ENCODE peak calls at places on chromosomes 7 and 10, in four cellular contexts. One of them, this sample, is unnamed. For H3K79me2, the result is how much of the 10 kb centered on the place peaks cover.

GRCh38 chr10:102342958-102343357 is 52.5 kb upstream of the NFKB2 start:
- DNase-seq in mesendoderm: peak
- DNase-seq in Karpas-422: no peak
- DNase-seq in keratinocyte: peak
- DNase-seq in this sample: no peak

GRCh38 chr7:106430535-106431455 is 146.0 kb upstream of the NAMPT start:
- DNase-seq in mesendoderm: no peak
- DNase-seq in Karpas-422: no peak
- DNase-seq in keratinocyte: no peak
- DNase-seq in this sample: no peak

GRCh38 chr10:60921631-60922030 is 22.4 kb downstream of the RHOBTB1 start:
- DNase-seq in mesendoderm: peak
- DNase-seq in Karpas-422: no peak
- DNase-seq in keratinocyte: no peak
- DNase-seq in this sample: no peak

GRCh38 chr10:121975295-121976086 is 474 bp upstream of the NSMCE4A start:
- DNase-seq in mesendoderm: peak
- DNase-seq in Karpas-422: no peak
- DNase-seq in keratinocyte: no peak
- DNase-seq in this sample: no peak

GRCh38 chr7:77729574-77730348 is 33.5 kb downstream of the RSBN1L start:
- DNase-seq in mesendoderm: no peak
- DNase-seq in Karpas-422: no peak
- DNase-seq in keratinocyte: no peak
- DNase-seq in this sample: no peak

GRCh38 chr7:50310361-50310760 is 5.8 kb downstream of the IKZF1 start:
- DNase-seq in mesendoderm: no peak
- DNase-seq in Karpas-422: peak
- DNase-seq in keratinocyte: no peak
- DNase-seq in this sample: no peak

GRCh38 chr10:11242443-11243386 is 225.0 kb downstream of the CELF2 start:
- DNase-seq in mesendoderm: no peak
- DNase-seq in Karpas-422: peak
- DNase-seq in keratinocyte: no peak
- DNase-seq in this sample: no peak

GRCh38 chr10:73590881-73591577 is at the start of gene USP54:
- DNase-seq in mesendoderm: peak
- DNase-seq in Karpas-422: no peak
- DNase-seq in keratinocyte: no peak
- DNase-seq in this sample: peak

GRCh38 chr7:78924581-78924980 is 528.9 kb downstream of the MAGI2 start:
- DNase-seq in mesendoderm: peak
- DNase-seq in Karpas-422: peak
- DNase-seq in keratinocyte: no peak
- DNase-seq in this sample: no peak

GRCh38 chr7:40369641-40370277 is 235.0 kb downstream of the SUGCT start:
- DNase-seq in mesendoderm: no peak
- DNase-seq in Karpas-422: no peak
- DNase-seq in keratinocyte: no peak
- DNase-seq in this sample: peak

GRCh38 chr7:2710256-2710655 is 22.3 kb downstream of the AMZ1 start:
- DNase-seq in mesendoderm: no peak
- DNase-seq in Karpas-422: peak
- DNase-seq in keratinocyte: no peak
- DNase-seq in this sample: no peak

GRCh38 chr7:155972651-155973349 is 160.5 kb upstream of the SHH start:
- DNase-seq in mesendoderm: no peak
- DNase-seq in Karpas-422: no peak
- DNase-seq in keratinocyte: no peak
- DNase-seq in this sample: no peak

GRCh38 chr7:114554781-114555537 is 140.3 kb downstream of the FOXP2 start:
- DNase-seq in mesendoderm: peak
- DNase-seq in Karpas-422: no peak
- DNase-seq in keratinocyte: peak
- DNase-seq in this sample: no peak

GRCh38 chr7:70093496-70093895 is 495.2 kb downstream of the AUTS2 start:
- DNase-seq in mesendoderm: no peak
- DNase-seq in Karpas-422: no peak
- DNase-seq in keratinocyte: peak
- DNase-seq in this sample: no peak

GRCh38 chr7:2734761-2735571 is 47.0 kb downstream of the AMZ1 start:
- DNase-seq in mesendoderm: no peak
- DNase-seq in Karpas-422: peak
- DNase-seq in keratinocyte: no peak
- DNase-seq in this sample: no peak

GRCh38 chr7:148772297-148773089 is 73.8 kb downstream of the CUL1 start:
- DNase-seq in mesendoderm: peak
- DNase-seq in Karpas-422: no peak
- DNase-seq in keratinocyte: peak
- DNase-seq in this sample: no peak

GRCh38 chr10:6907877-6908530 is 327.9 kb upstream of the PRKCQ start:
- DNase-seq in mesendoderm: peak
- DNase-seq in Karpas-422: no peak
- DNase-seq in keratinocyte: no peak
- DNase-seq in this sample: no peak

GRCh38 chr7:16982640-16983103 is 100.9 kb upstream of the AGR3 start:
- DNase-seq in mesendoderm: peak
- DNase-seq in Karpas-422: peak
- DNase-seq in keratinocyte: no peak
- DNase-seq in this sample: peak

GRCh38 chr10:127863231-127863825 is 29.4 kb downstream of the CLRN3 start:
- DNase-seq in mesendoderm: peak
- DNase-seq in Karpas-422: no peak
- DNase-seq in keratinocyte: peak
- DNase-seq in this sample: no peak

GRCh38 chr10:108204528-108205313 is 1040.2 kb upstream of the SORCS1 start:
- DNase-seq in mesendoderm: peak
- DNase-seq in Karpas-422: peak
- DNase-seq in keratinocyte: no peak
- DNase-seq in this sample: no peak

GRCh38 chr7:148398844-148399365 is 191.7 kb upstream of the C7orf33 start:
- DNase-seq in mesendoderm: no peak
- DNase-seq in Karpas-422: no peak
- DNase-seq in keratinocyte: no peak
- DNase-seq in this sample: no peak

GRCh38 chr7:23022258-23022745 is 8.4 kb upstream of the HYCC1 start:
- DNase-seq in mesendoderm: no peak
- DNase-seq in Karpas-422: no peak
- DNase-seq in keratinocyte: no peak
- DNase-seq in this sample: no peak

GRCh38 chr10:119750391-119751230 is 24.8 kb downstream of the INPP5F start:
- DNase-seq in mesendoderm: peak
- DNase-seq in Karpas-422: peak
- DNase-seq in keratinocyte: no peak
- DNase-seq in this sample: peak

GRCh38 chr7:129923709-129924108 is 29.1 kb downstream of the UBE2H start:
- DNase-seq in mesendoderm: no peak
- DNase-seq in Karpas-422: no peak
- DNase-seq in keratinocyte: no peak
- DNase-seq in this sample: no peak

GRCh38 chr10:86110156-86110786 is 256.3 kb downstream of the GRID1 start:
- DNase-seq in mesendoderm: peak
- DNase-seq in Karpas-422: no peak
- DNase-seq in keratinocyte: no peak
- DNase-seq in this sample: no peak

GRCh38 chr7:157651366-157652160 is 314.8 kb downstream of the DNAJB6 start:
- DNase-seq in mesendoderm: no peak
- DNase-seq in Karpas-422: no peak
- DNase-seq in keratinocyte: no peak
- DNase-seq in this sample: no peak

GRCh38 chr7:128915841-128916642 is 5.5 kb upstream of the KCP start:
- DNase-seq in mesendoderm: no peak
- DNase-seq in Karpas-422: no peak
- DNase-seq in keratinocyte: no peak
- DNase-seq in this sample: no peak

GRCh38 chr10:15879058-15879457 is 18.8 kb upstream of the MINDY3 start:
- DNase-seq in mesendoderm: peak
- DNase-seq in Karpas-422: peak
- DNase-seq in keratinocyte: no peak
- DNase-seq in this sample: peak

GRCh38 chr7:5690931-5691461 is 90.5 kb downstream of the RNF216 start:
- DNase-seq in mesendoderm: no peak
- DNase-seq in Karpas-422: no peak
- DNase-seq in keratinocyte: no peak
- DNase-seq in this sample: no peak

GRCh38 chr10:98316661-98317060 is 48.7 kb upstream of the LOXL4 start:
- DNase-seq in mesendoderm: no peak
- DNase-seq in Karpas-422: no peak
- DNase-seq in keratinocyte: no peak
- DNase-seq in this sample: no peak

GRCh38 chr10:88657901-88658300 is 6.3 kb upstream of the LIPF start:
- DNase-seq in mesendoderm: no peak
- DNase-seq in Karpas-422: no peak
- DNase-seq in keratinocyte: peak
- DNase-seq in this sample: no peak

GRCh38 chr10:125694874-125695273 is 11.9 kb upstream of the TEX36 start:
- DNase-seq in mesendoderm: no peak
- DNase-seq in Karpas-422: no peak
- DNase-seq in keratinocyte: no peak
- DNase-seq in this sample: no peak

GRCh38 chr7:34061175-34061574 is 155.8 kb downstream of the BMPER start:
- DNase-seq in mesendoderm: no peak
- DNase-seq in Karpas-422: no peak
- DNase-seq in keratinocyte: peak
- DNase-seq in this sample: no peak

GRCh38 chr10:69449841-69450240 is 1.4 kb upstream of the TSPAN15 start:
- DNase-seq in mesendoderm: peak
- DNase-seq in Karpas-422: peak
- DNase-seq in keratinocyte: no peak
- DNase-seq in this sample: peak

GRCh38 chr10:75508814-75509306 is 77.4 kb downstream of the LRMDA start:
- DNase-seq in mesendoderm: no peak
- DNase-seq in Karpas-422: no peak
- DNase-seq in keratinocyte: no peak
- DNase-seq in this sample: no peak

GRCh38 chr10:111384556-111384955 is 307.7 kb downstream of the ADRA2A start:
- DNase-seq in mesendoderm: no peak
- DNase-seq in Karpas-422: no peak
- DNase-seq in keratinocyte: no peak
- DNase-seq in this sample: no peak

GRCh38 chr10:132149261-132149660 is 37.5 kb upstream of the DPYSL4 start:
- DNase-seq in mesendoderm: peak
- DNase-seq in Karpas-422: no peak
- DNase-seq in keratinocyte: no peak
- DNase-seq in this sample: no peak

GRCh38 chr10:115829501-115830215 is 443.3 kb downstream of the GFRA1 start:
- DNase-seq in mesendoderm: peak
- DNase-seq in Karpas-422: no peak
- DNase-seq in keratinocyte: no peak
- DNase-seq in this sample: no peak

GRCh38 chr7:11212080-11212711 is 238.5 kb downstream of the PHF14 start:
- DNase-seq in mesendoderm: peak
- DNase-seq in Karpas-422: peak
- DNase-seq in keratinocyte: peak
- DNase-seq in this sample: peak

GRCh38 chr10:34775044-34775637 is 40.0 kb downstream of the PARD3 start:
- DNase-seq in mesendoderm: no peak
- DNase-seq in Karpas-422: no peak
- DNase-seq in keratinocyte: no peak
- DNase-seq in this sample: no peak

GRCh38 chr10:34771106-34771505 is 44.0 kb downstream of the PARD3 start:
- DNase-seq in mesendoderm: no peak
- DNase-seq in Karpas-422: no peak
- DNase-seq in keratinocyte: no peak
- DNase-seq in this sample: no peak

GRCh38 chr10:34780818-34781380 is 34.2 kb downstream of the PARD3 start:
- DNase-seq in mesendoderm: peak
- DNase-seq in Karpas-422: peak
- DNase-seq in keratinocyte: no peak
- DNase-seq in this sample: no peak

GRCh38 chr10:34773617-34774261 is 41.4 kb downstream of the PARD3 start:
- DNase-seq in mesendoderm: no peak
- DNase-seq in Karpas-422: no peak
- DNase-seq in keratinocyte: no peak
- DNase-seq in this sample: no peak

DNA sequence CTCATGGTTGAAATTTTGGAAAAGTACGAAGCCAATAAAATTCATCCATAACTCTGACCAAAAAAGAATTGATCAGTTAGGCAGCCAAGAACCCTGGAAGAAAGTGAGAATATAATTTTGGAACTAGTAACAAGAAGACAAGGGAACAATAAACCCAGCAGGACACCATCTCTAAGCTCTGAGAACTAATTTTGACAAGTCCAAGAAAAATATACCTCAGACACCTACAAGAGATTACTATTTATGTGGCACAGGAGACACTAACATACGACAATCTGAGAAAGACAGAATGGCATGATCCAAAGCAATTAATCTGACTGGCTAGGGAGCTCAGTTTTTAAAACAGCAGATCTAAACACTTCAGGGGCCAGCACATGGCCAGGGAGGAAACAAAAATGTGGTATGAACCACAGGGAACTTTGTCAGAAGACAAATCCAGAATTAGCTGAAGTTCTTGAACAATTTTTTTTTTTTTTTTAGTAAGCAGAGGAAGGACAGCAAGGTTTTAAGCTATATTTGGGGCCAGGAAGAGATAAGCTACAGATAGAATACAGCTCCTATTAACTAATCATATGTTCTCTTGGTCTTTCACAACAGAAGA is 38.9 kb downstream of the PARD3 start:
- DNase-seq in mesendoderm: no peak
- DNase-seq in Karpas-422: no peak
- DNase-seq in keratinocyte: no peak
- DNase-seq in this sample: no peak
- H3K79me2 ChIP-seq in mesendoderm: half or more
- H3K79me2 ChIP-seq in Karpas-422: under half
- H3K79me2 ChIP-seq in keratinocyte: half or more
- H3K79me2 ChIP-seq in this sample: half or more

GRCh38 chr7:44574286-44574872 is 671 bp upstream of the DDX56 start:
- DNase-seq in mesendoderm: no peak
- DNase-seq in Karpas-422: no peak
- DNase-seq in keratinocyte: no peak
- DNase-seq in this sample: no peak
- H3K79me2 ChIP-seq in mesendoderm: under half
- H3K79me2 ChIP-seq in Karpas-422: under half
- H3K79me2 ChIP-seq in keratinocyte: half or more
- H3K79me2 ChIP-seq in this sample: under half

GRCh38 chr7:117064688-117065087 is 111.4 kb downstream of the ST7 start:
- DNase-seq in mesendoderm: no peak
- DNase-seq in Karpas-422: no peak
- DNase-seq in keratinocyte: no peak
- DNase-seq in this sample: no peak
- H3K79me2 ChIP-seq in mesendoderm: under half
- H3K79me2 ChIP-seq in Karpas-422: under half
- H3K79me2 ChIP-seq in keratinocyte: under half
- H3K79me2 ChIP-seq in this sample: under half

GRCh38 chr7:47553309-47553708 is 28.6 kb downstream of the TNS3 start:
- DNase-seq in mesendoderm: no peak
- DNase-seq in Karpas-422: peak
- DNase-seq in keratinocyte: no peak
- DNase-seq in this sample: no peak
- H3K79me2 ChIP-seq in mesendoderm: under half
- H3K79me2 ChIP-seq in Karpas-422: half or more
- H3K79me2 ChIP-seq in keratinocyte: under half
- H3K79me2 ChIP-seq in this sample: half or more